ENCODE peak calls at places on chromosomes 13 and 19, in nine cellular contexts. H, Z, C, M, W, S, A, X and L are unnamed samples.

GRCh38 chr13:98443329-98443728 is 133.6 kb downstream of the STK24 start:
- DNase-seq in M (no peak), C (peak; percentile 78), A (peak; percentile 82), W (no peak), X (no peak), H (peak; percentile 40), Z (peak; percentile 44), S (peak; percentile 23), L (peak; percentile 85)

GRCh38 chr19:45773384-45773783 is 4.3 kb upstream of the SIX5 start:
- DNase-seq in H (no peak), W (no peak), S (no peak), C (no peak), Z (no peak), A (no peak), X (no peak), M (no peak), L (no peak)

GRCh38 chr13:100209857-100210580 is 121.1 kb downstream of the PCCA start:
- DNase-seq in A (peak; percentile 74), W (no peak), C (peak; percentile 75), H (no peak), M (no peak), S (peak; percentile 40), X (no peak), Z (no peak), L (peak; percentile 65)

GRCh38 chr13:48214519-48215121 is 18.4 kb upstream of the ITM2B start:
- DNase-seq in X (no peak), Z (no peak), S (no peak), M (no peak), W (no peak), C (no peak), H (no peak), A (no peak), L (no peak)

GRCh38 chr19:48400018-48400742 is 6.7 kb downstream of the GRIN2D start:
- DNase-seq in C (peak; percentile 57), W (peak; percentile 56), S (peak; percentile 75), X (peak; percentile 90), Z (peak; percentile 62), H (peak; percentile 89), M (no peak), A (peak; percentile 82), L (peak; percentile 77)

GRCh38 chr19:45470147-45471081 is 2.6 kb downstream of the FOSB start:
- DNase-seq in W (peak; percentile 62), M (peak; percentile 76), A (peak; percentile 62), Z (no peak), H (peak; percentile 71), S (no peak), C (no peak), X (no peak), L (peak; percentile 87)

GRCh38 chr13:110663491-110663890 is 42.4 kb downstream of the CARS2 start:
- DNase-seq in W (no peak), S (no peak), X (no peak), H (no peak), Z (no peak), A (no peak), M (no peak), C (no peak), L (no peak)

GRCh38 chr19:16078759-16079707 is 2.7 kb downstream of the TPM4 start:
- DNase-seq in S (peak; percentile 98), A (peak; percentile 98), H (peak; percentile 85), W (peak; percentile 79), M (no peak), X (no peak), C (peak; percentile 99), Z (peak; percentile 66), L (peak; percentile 98)

GRCh38 chr19:47123406-47123805 is 7.2 kb upstream of the SAE1 start:
- DNase-seq in A (peak; percentile 61), Z (no peak), H (no peak), X (no peak), S (no peak), M (peak; percentile 12), W (no peak), C (no peak), L (peak; percentile 25)

GRCh38 chr19:30228726-30229523 is 143.3 kb upstream of the ZNF536 start:
- DNase-seq in W (no peak), Z (no peak), C (peak; percentile 11), X (no peak), A (peak; percentile 57), H (peak; percentile 26), S (no peak), M (no peak), L (no peak)

GRCh38 chr19:30226464-30227070 is 145.6 kb upstream of the ZNF536 start:
- DNase-seq in X (peak; percentile 29), M (no peak), S (no peak), A (peak; percentile 43), Z (no peak), W (no peak), H (no peak), C (no peak), L (no peak)

GRCh38 chr19:30228113-30228725 is 144.0 kb upstream of the ZNF536 start:
- DNase-seq in X (peak; percentile 31), H (no peak), S (no peak), W (no peak), M (no peak), Z (no peak), C (no peak), A (no peak), L (no peak)

GRCh38 chr19:30227071-30227621 is 145.0 kb upstream of the ZNF536 start:
- DNase-seq in S (peak; percentile 1), Z (no peak), A (no peak), H (no peak), C (no peak), W (no peak), X (peak; percentile 41), M (no peak), L (no peak)

DNA sequence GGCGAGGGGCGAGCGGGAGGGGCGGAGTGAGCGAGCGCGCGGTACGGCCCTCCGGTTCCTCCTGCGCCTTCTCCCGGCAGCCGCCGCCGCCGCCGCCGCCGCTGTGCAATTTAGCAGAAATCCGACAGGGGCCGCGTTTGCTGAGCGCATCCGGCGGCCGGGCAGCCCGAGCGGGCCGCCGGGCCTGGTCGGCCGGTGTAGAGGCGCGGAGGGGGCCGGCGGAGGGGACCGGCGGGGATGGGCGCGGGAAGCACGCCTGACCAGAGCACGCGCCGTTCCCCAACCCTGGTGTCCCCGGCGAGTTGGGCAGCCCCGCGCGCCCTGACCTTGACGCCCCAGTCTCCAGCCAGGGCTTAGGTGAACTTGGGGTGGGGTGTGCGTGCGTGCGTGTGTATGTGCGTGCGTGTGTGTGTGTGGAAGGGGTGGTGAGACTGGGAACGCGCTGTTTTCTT is 144.5 kb upstream of the ZNF536 start:
- DNase-seq in M (peak; percentile 76), H (peak; percentile 82), W (peak; percentile 59), X (peak; percentile 85), C (peak; percentile 40), Z (peak; percentile 57), S (peak; percentile 36), A (peak; percentile 82), L (peak; percentile 35)
- TF ChIP-seq CTCF in M (peak; percentile 48), H (peak; percentile 72), W (no peak), X (peak; percentile 50), C (peak; percentile 15), Z (peak; percentile 59), S (peak; percentile 44), A (peak; percentile 37), L (peak; percentile 75)

DNA sequence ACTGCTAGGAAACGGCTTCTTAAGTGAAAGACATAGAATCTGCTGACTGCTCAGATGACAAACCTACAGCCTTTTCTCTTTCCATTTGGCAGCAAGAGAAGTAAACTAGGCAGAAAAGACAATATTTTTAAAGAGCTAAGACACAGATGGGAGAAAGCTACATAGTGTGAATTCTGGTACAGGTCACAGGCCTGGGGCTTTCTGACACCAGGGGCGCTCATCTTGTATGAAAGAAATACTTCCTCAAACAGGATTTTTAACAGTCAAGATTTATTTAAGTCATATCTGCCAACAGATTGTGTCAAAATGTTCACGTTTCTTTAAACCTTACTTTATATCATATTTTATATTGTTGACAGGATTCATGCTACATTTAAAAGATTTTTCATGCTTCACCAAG is 78.4 kb downstream of the MIPEP start:
- DNase-seq in S (no peak), M (no peak), C (no peak), W (no peak), Z (no peak), X (peak; percentile 13), A (no peak), H (no peak), L (no peak)
- TF ChIP-seq CTCF in S (no peak), M (no peak), C (peak; percentile 13), W (no peak), Z (no peak), X (no peak), A (peak; percentile 15), H (no peak), L (peak; percentile 8)

GRCh38 chr19:3674784-3675183 is 25.5 kb downstream of the PIP5K1C start:
- DNase-seq in W (no peak), S (no peak), A (no peak), C (no peak), X (no peak), H (no peak), M (no peak), Z (no peak), L (no peak)

GRCh38 chr19:3672575-3672948 is 27.7 kb downstream of the PIP5K1C start:
- DNase-seq in C (no peak), S (no peak), X (no peak), W (no peak), M (no peak), Z (no peak), H (no peak), A (no peak), L (no peak)

GRCh38 chr19:3671680-3672574 is 28.3 kb downstream of the PIP5K1C start:
- DNase-seq in W (peak; percentile 60), S (peak; percentile 64), Z (no peak), X (no peak), H (no peak), A (no peak), C (peak; percentile 25), M (no peak), L (peak; percentile 54)

GRCh38 chr19:3673506-3674439 is 26.5 kb downstream of the PIP5K1C start:
- DNase-seq in Z (peak; percentile 70), X (no peak), A (no peak), C (no peak), S (no peak), W (no peak), H (no peak), M (no peak), L (no peak)

DNA sequence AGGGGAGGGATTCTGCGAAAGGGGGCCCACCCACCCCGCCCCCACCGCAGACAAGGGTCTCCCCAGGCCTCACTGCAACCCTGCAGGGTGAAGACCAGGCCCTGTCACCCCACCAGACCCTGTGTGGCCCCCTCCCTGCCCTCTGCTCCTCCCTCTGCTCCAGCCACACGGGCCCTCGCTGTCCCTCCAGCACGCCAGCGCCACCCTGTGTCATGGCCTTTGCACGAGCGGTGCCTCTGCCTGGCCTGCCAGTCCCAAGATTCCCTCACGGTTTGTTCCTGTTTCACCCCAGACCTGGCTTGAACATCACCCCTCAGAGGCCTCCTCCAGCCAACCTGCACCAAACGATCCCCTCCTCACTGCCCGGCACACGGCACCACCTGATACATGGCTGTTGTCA is 27.3 kb downstream of the PIP5K1C start:
- DNase-seq in W (no peak), M (no peak), X (peak; percentile 45), A (no peak), S (no peak), H (no peak), C (no peak), Z (peak; percentile 43), L (no peak)
- TF ChIP-seq CTCF in W (no peak), M (no peak), X (no peak), A (no peak), S (no peak), H (no peak), C (no peak), Z (no peak), L (no peak)

DNA sequence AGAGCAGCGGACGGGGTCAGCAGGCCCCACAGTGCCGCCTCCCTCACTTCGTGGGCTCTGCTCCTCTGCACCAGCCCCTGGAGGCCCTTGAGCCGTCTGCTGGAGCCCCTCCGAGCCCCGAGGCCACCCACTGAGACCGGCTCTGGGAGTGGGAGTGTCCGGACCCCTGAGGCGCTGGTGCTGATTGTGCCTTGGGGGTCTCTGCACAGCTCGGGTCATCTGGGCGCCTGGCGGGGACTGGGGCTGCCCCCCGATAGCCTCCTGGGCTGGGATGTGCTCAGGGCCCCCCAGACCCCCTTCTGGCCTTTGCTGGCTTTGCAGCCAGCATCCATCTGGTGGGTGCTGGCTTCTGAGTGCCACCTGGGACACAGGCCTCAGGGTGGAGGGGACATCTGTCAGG is 15.4 kb downstream of the CBARP start:
- DNase-seq in A (no peak), H (no peak), C (no peak), S (no peak), Z (no peak), X (no peak), W (no peak), M (no peak), L (no peak)
- TF ChIP-seq CTCF in A (no peak), H (no peak), C (no peak), S (peak; percentile 10), Z (no peak), X (peak; percentile 10), W (no peak), M (no peak), L (no peak)